ENCODE peak calls at places on chromosomes 7 and 10, in nine cellular contexts. T is astrocyte of the spinal cord, N is Peyer's patch, D is IMR-90, S is body of pancreas, Y is HL-60, P is cardiac fibroblast, I is heart right ventricle, C is SK-N-SH. L is an unnamed sample.

GRCh38 chr7:128188396-128189230 is 52.5 kb upstream of the LEP start:
- DNase-seq in T (no peak), N (no peak), D (no peak), S (no peak), Y (no peak), P (no peak), I (no peak), C (no peak), L (no peak)

GRCh38 chr7:148514236-148514635 is 76.3 kb upstream of the C7orf33 start:
- DNase-seq in T (no peak), N (no peak), D (no peak), S (no peak), Y (no peak), P (no peak), I (no peak), C (no peak), L (no peak)

GRCh38 chr7:143369678-143370651 is 7.5 kb upstream of the FAM131B start:
- DNase-seq in T (no peak), N (no peak), D (no peak), S (no peak), Y (no peak), P (no peak), I (no peak), C (no peak), L (no peak)

GRCh38 chr10:22365644-22366565 is 20.6 kb downstream of the SPAG6 start:
- DNase-seq in T (peak), N (no peak), D (no peak), S (no peak), Y (no peak), P (no peak), I (no peak), C (no peak), L (no peak)

GRCh38 chr10:54800677-54801480 is at the start of gene PCDH15:
- DNase-seq in T (peak), N (no peak), D (no peak), S (peak), Y (peak), P (peak), I (no peak), C (peak), L (peak)

GRCh38 chr10:98478430-98479222 is 31.9 kb upstream of the HPS1 start:
- DNase-seq in T (no peak), N (no peak), D (peak), S (no peak), Y (no peak), P (no peak), I (no peak), C (no peak), L (no peak)

GRCh38 chr7:12864470-12865046 is 177.1 kb downstream of the ARL4A start:
- DNase-seq in T (no peak), N (no peak), D (no peak), S (no peak), Y (no peak), P (no peak), I (no peak), C (no peak), L (no peak)

GRCh38 chr10:87850742-87851205 is 12.6 kb downstream of the KLLN start:
- DNase-seq in T (peak), N (peak), D (peak), S (peak), Y (peak), P (peak), I (peak), C (peak), L (no peak)

GRCh38 chr7:13860734-13861133 is 128.7 kb downstream of the ETV1 start:
- DNase-seq in T (no peak), N (no peak), D (peak), S (no peak), Y (no peak), P (no peak), I (no peak), C (no peak), L (no peak)

GRCh38 chr10:73875139-73875475 is 752 bp upstream of the CAMK2G start:
- DNase-seq in T (no peak), N (no peak), D (no peak), S (no peak), Y (no peak), P (no peak), I (no peak), C (no peak), L (no peak)

GRCh38 chr7:157508477-157508881 is 171.7 kb downstream of the DNAJB6 start:
- DNase-seq in T (no peak), N (peak), D (no peak), S (no peak), Y (no peak), P (no peak), I (no peak), C (no peak), L (no peak)

GRCh38 chr7:29854257-29854938 is 48.1 kb downstream of the WIPF3 start:
- DNase-seq in T (no peak), N (no peak), D (no peak), S (no peak), Y (no peak), P (peak), I (no peak), C (no peak), L (no peak)

DNA sequence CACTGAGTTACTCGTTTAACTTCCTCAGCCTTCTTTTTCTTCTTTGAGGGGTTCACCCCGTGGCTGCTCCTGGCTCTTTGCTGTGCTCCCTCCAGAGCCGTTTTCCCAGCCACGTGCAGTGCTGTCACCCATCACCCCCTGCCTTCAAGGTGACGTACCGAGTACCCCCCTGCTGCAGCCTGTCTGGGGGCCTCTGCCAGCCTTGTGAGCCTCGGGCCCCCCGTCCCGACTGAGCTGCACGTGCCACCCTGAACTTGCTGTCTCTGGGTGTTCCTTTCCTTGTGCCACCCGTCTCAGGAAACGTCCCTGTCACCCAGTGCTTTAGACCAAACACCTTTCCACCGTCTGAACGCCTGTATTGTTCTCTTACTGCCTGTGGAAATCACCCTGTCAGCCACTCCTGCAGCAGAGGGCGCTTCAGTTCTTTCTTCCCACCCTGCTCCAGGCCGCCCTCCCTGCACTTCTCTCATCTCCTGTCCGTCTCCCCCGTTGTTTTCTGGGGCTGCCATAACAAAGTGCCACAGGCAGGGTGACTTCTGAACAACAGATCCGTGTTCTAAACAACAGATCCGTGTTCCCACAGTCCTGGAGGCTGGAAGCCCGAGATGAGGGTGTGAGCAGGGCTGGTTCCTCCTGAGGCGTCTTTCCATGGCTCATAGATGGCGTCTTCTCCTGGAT is 44.6 kb downstream of the WDR37 start:
- DNase-seq in T (no peak), N (no peak), D (no peak), S (no peak), Y (no peak), P (no peak), I (no peak), C (peak), L (no peak)
- TF ChIP-seq CTCF in T (no peak), N (no peak), D (no peak), S (no peak), Y (no peak), P (no peak), I (no peak), C (no peak), L (no peak)

DNA sequence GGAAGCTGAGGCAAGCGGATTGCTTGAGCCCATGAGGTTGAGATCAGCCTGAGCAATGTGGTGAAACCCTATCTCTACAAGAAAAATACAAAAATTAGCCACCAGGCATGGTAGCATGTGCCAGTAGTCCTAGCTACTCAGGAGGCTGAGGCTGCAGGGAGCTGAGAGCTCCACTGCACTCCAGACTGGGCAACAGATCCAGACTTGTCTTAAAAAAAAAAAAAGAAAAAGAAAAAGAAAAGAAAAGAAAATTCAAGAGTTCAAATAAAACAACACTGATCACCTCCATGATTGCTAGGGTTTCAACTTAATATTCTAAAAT is 34.4 kb downstream of the RTKN2 start:
- DNase-seq in T (no peak), N (no peak), D (no peak), S (no peak), Y (no peak), P (no peak), I (no peak), C (no peak), L (no peak)
- H3K4me3 ChIP-seq in T (no peak), N (no peak), D (no peak), S (no peak), Y (no peak), P (no peak), I (no peak), C (no peak), L (no peak)

GRCh38 chr10:96586419-96587254 is at the start of gene TM9SF3:
- DNase-seq in T (peak), N (peak), D (peak), S (peak), Y (peak), P (peak), I (peak), C (peak), L (no peak)
- TF ChIP-seq CTCF in T (no peak), N (no peak), D (no peak), S (no peak), Y (no peak), P (no peak), I (peak), C (no peak), L (no peak)

GRCh38 chr7:151851160-151851751 is 25.7 kb downstream of the PRKAG2 start:
- DNase-seq in T (no peak), N (peak), D (no peak), S (no peak), Y (peak), P (no peak), I (peak), C (no peak), L (no peak)

GRCh38 chr7:151849879-151850260 is 27.0 kb downstream of the PRKAG2 start:
- DNase-seq in T (no peak), N (no peak), D (no peak), S (no peak), Y (no peak), P (no peak), I (no peak), C (no peak), L (no peak)

GRCh38 chr7:151850484-151851159 is 26.3 kb downstream of the PRKAG2 start:
- DNase-seq in T (no peak), N (no peak), D (no peak), S (no peak), Y (peak), P (no peak), I (peak), C (no peak), L (no peak)

GRCh38 chr7:151852486-151853396 is 24.2 kb downstream of the PRKAG2 start:
- DNase-seq in T (no peak), N (no peak), D (no peak), S (no peak), Y (no peak), P (no peak), I (no peak), C (no peak), L (no peak)

GRCh38 chr7:151851782-151852181 is 25.1 kb downstream of the PRKAG2 start:
- DNase-seq in T (no peak), N (no peak), D (no peak), S (peak), Y (peak), P (no peak), I (peak), C (no peak), L (no peak)
- H3K4me3 ChIP-seq in T (no peak), N (peak), D (no peak), S (no peak), Y (peak), P (no peak), I (peak), C (no peak), L (no peak)

GRCh38 chr10:71010730-71011129 is 122.4 kb upstream of the PCBD1 start:
- DNase-seq in T (no peak), N (no peak), D (no peak), S (no peak), Y (no peak), P (no peak), I (no peak), C (no peak), L (no peak)
- TF ChIP-seq CTCF in T (no peak), N (no peak), D (no peak), S (no peak), Y (no peak), P (no peak), I (peak), C (no peak), L (no peak)

DNA sequence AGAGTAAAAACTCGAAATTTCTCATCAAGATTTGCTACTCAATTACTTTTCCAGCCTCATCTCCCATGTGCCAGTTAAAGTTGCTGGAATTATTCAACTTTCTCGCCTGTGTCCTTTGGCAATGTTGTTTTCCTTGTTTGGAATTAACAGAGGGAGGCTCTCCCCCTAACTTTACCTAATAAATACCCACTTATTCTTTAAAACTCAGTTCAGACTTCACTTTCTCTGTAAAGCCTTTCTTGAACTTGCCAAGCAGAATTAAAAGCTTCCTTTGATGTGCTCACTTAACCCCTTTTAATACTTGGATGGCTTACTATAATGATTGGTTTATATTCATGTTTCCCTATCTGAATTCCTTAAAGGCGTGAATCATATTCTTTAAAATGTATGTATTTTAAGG is 104.1 kb downstream of the MKLN1 start:
- DNase-seq in T (no peak), N (no peak), D (no peak), S (no peak), Y (no peak), P (no peak), I (no peak), C (no peak), L (no peak)
- H3K4me3 ChIP-seq in T (no peak), N (no peak), D (no peak), S (no peak), Y (no peak), P (no peak), I (no peak), C (no peak), L (no peak)

DNA sequence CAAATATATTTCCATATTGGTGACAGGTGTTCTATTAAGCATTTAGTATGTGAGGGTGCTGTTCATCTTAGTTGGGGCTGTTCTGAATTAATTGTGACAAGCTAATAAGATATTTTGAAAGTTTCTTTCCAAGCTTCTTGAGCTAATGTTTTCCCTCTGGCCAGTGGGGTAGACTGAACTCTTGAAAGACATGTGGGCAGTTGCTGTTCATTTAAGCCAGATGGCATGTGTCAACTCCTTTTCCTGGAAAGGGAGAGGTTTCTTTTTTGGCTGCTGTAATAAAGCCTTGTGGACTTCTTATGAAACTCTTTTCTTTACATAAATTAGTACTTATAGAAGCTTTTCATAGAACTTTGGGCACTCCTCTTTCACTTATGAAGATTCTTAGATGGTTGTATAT is 21.7 kb downstream of the RAB18 start:
- DNase-seq in T (peak), N (no peak), D (peak), S (no peak), Y (no peak), P (peak), I (no peak), C (no peak), L (no peak)
- TF ChIP-seq CTCF in T (no peak), N (no peak), D (no peak), S (no peak), Y (no peak), P (no peak), I (no peak), C (no peak), L (no peak)

DNA sequence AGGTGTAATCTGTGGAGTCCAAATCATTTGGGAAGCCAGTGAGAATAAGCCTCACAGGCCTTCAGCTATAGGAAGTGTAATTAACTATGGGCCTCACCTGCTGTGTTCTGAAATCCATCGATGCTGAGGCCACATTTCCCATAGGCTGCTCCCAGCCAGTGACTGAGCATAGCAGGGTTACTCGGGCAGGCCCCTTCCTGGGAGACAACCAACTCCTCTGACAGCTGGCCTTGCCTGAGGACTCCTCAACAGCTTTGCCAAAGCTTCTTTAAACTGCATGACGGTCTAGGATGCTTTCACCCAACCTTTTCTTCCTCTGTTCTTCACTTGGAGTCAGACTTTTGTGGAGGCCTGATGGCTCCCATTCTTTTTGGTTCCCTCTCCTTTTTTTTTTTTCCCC is 63.8 kb upstream of the SMNDC1 start:
- DNase-seq in T (no peak), N (no peak), D (no peak), S (no peak), Y (no peak), P (no peak), I (no peak), C (no peak), L (no peak)
- H3K4me3 ChIP-seq in T (no peak), N (no peak), D (no peak), S (no peak), Y (no peak), P (no peak), I (no peak), C (no peak), L (no peak)

GRCh38 chr7:91609525-91609924 is 271.0 kb downstream of the MTERF1 start:
- DNase-seq in T (peak), N (no peak), D (no peak), S (no peak), Y (no peak), P (no peak), I (no peak), C (peak), L (no peak)
- TF ChIP-seq CTCF in T (peak), N (no peak), D (no peak), S (no peak), Y (no peak), P (no peak), I (no peak), C (peak), L (no peak)